ENCODE peak calls at places on chromosome 17, in seven cellular contexts. Z, O, G, E, Y, V and U are unnamed samples.

GRCh38 chr17:39928868-39929651 is 1.5 kb downstream of the LRRC3C start:
- DNase-seq in Z (no peak), O (no peak), G (no peak), E (peak; percentile 66), Y (no peak), V (no peak), U (no peak)

GRCh38 chr17:560379-560935 is 154.2 kb downstream of the VPS53 start:
- DNase-seq in Z (no peak), O (no peak), G (no peak), E (no peak), Y (no peak), V (no peak), U (no peak)

GRCh38 chr17:58960068-58960467 is 146.6 kb downstream of the TRIM37 start:
- DNase-seq in Z (peak; percentile 20), O (no peak), G (peak; percentile 21), E (peak; percentile 15), Y (no peak), V (no peak), U (no peak)

GRCh38 chr17:63716426-63716825 is 16.5 kb upstream of the LIMD2 start:
- DNase-seq in Z (no peak), O (no peak), G (no peak), E (no peak), Y (no peak), V (no peak), U (no peak)

GRCh38 chr17:15908378-15908777 is 36.6 kb upstream of the ADORA2B start:
- DNase-seq in Z (no peak), O (no peak), G (no peak), E (no peak), Y (no peak), V (no peak), U (no peak)

GRCh38 chr17:624341-624860 is 90.2 kb downstream of the VPS53 start:
- DNase-seq in Z (no peak), O (no peak), G (no peak), E (no peak), Y (no peak), V (no peak), U (no peak)

GRCh38 chr17:50631195-50631907 is 3.3 kb upstream of the ABCC3 start:
- DNase-seq in Z (no peak), O (no peak), G (no peak), E (no peak), Y (no peak), V (no peak), U (no peak)

GRCh38 chr17:9054611-9055010 is 33.3 kb downstream of the NTN1 start:
- DNase-seq in Z (no peak), O (peak; percentile 39), G (no peak), E (no peak), Y (no peak), V (no peak), U (no peak)

GRCh38 chr17:11545696-11546095 is 52.6 kb upstream of the DNAH9 start:
- DNase-seq in Z (no peak), O (no peak), G (no peak), E (no peak), Y (no peak), V (no peak), U (no peak)

GRCh38 chr17:29617481-29618271 is 5.0 kb downstream of the CORO6 start:
- DNase-seq in Z (peak; percentile 75), O (peak; percentile 85), G (peak; percentile 65), E (no peak), Y (peak; percentile 80), V (no peak), U (no peak)

GRCh38 chr17:29619251-29619650 is 3.5 kb downstream of the CORO6 start:
- DNase-seq in Z (no peak), O (no peak), G (peak; percentile 92), E (no peak), Y (no peak), V (no peak), U (no peak)

GRCh38 chr17:29620271-29620670 is 2.4 kb downstream of the CORO6 start:
- DNase-seq in Z (no peak), O (no peak), G (no peak), E (no peak), Y (no peak), V (no peak), U (no peak)

GRCh38 chr17:29617125-29617480 is 5.6 kb downstream of the CORO6 start:
- DNase-seq in Z (peak; percentile 81), O (peak; percentile 90), G (peak; percentile 71), E (no peak), Y (peak; percentile 75), V (no peak), U (no peak)

DNA sequence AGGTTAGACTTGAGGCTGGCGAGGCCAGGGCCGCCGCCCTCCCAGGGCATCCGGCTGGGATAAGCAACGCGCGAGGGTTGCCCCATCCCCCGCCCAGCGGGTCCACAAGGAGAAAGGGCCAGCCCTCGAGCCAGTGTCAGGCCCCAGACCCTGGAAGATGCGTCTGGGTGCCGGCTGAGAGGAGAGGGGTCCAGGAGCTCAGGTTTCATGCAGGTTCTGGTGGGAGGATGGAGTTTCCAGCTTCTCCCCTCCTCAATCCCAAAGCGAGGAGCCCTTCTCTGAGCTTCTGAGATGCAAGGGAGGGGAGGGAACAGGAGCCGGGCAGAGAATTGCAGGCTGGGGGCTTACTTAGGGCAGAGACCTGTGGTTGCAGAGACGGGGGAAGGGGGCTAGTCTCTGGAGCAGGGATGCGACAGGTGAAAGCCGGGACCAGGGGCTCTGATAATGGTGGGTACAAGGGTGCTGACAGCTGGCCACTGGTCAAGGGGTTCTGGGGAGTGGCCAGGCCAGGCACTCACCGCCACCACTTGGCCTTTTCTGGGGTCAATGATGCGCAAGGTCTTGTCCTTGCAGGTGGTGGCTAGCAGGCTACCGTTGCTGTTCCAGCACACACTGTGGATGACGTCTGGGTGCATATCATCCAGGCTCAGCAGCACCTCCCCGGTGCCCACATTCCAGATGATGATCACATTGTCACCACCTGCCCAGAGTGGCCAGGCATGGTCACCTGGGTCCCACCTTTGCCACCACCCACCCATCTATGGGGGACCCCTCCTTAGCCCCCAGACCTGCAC is 4.2 kb downstream of the CORO6 start:
- DNase-seq in Z (no peak), O (no peak), G (no peak), E (no peak), Y (no peak), V (no peak), U (no peak)
- TF ChIP-seq CTCF in Z (no peak), O (no peak), G (no peak), E (no peak), Y (no peak), V (peak; percentile 68), U (no peak)

GRCh38 chr17:18166894-18167293 is 16.7 kb upstream of the ALKBH5 start:
- DNase-seq in Z (no peak), O (no peak), G (no peak), E (no peak), Y (no peak), V (no peak), U (no peak)
- TF ChIP-seq CTCF in Z (no peak), O (no peak), G (peak; percentile 18), E (no peak), Y (no peak), V (no peak), U (no peak)

DNA sequence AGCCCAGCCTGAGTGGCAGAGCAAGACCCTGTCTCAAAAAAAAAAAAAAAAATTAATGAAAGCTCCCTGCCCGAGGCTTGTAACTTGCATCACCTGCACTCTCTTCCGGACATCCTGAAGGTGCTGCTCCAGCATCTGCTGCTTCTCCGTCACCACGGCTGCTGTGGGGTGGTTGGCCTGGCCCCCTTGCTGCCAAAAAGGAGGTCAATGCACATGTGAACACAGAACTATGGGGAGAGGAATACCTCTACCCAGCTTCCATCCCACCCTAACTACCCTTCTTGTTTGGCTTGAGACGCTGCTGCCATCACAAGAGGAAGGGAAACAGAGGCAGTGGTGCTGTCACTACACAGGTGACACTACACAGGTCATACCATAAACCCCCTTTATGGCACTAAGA is 49.0 kb downstream of the STAT3 start:
- DNase-seq in Z (no peak), O (no peak), G (no peak), E (no peak), Y (no peak), V (no peak), U (no peak)
- TF ChIP-seq CTCF in Z (no peak), O (no peak), G (no peak), E (no peak), Y (no peak), V (no peak), U (no peak)

GRCh38 chr17:1639549-1639948 is 6.0 kb downstream of the SCARF1 start:
- DNase-seq in Z (peak; percentile 54), O (no peak), G (no peak), E (no peak), Y (no peak), V (no peak), U (no peak)

GRCh38 chr17:1640329-1641064 is 5.0 kb downstream of the SCARF1 start:
- DNase-seq in Z (no peak), O (no peak), G (no peak), E (no peak), Y (no peak), V (no peak), U (no peak)

GRCh38 chr17:1636732-1637285 is 8.2 kb upstream of the SLC43A2 start:
- DNase-seq in Z (no peak), O (no peak), G (no peak), E (no peak), Y (no peak), V (no peak), U (no peak)

GRCh38 chr17:1638171-1638583 is 7.4 kb downstream of the SCARF1 start:
- DNase-seq in Z (no peak), O (no peak), G (no peak), E (no peak), Y (no peak), V (no peak), U (no peak)

DNA sequence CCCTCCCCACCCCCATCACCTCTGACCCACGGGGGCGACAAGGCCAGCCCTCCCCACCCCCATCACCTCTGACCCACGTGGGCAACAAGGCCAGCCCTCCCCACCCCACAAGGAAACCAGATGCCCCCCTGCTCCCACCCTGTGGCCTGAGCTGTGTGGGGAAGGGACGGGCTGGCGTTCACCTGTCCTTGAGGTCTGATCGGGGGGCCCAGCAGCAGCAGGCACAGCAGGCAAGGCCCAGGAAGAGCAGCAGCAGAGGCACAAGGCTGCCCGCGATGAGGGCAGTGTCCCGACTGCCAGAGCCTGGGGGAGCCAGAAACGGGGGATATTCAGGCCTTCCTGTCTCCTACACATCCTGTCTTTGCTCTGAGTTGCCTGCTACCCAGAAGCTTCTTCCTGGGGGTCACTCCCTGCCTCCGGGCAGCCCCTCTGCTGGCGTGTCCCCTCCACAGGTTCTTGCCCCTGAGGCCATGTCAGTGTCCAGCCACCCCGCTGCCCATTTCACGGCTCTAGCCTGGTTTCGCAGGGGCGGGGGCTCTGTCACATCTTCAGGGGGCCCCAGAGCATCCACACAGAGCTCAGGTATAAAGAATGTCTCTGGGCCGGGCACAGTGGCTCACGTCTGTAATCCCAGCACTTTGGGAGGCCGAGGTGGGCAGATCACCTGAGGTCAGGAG is 6.8 kb downstream of the SCARF1 start:
- DNase-seq in Z (no peak), O (no peak), G (no peak), E (no peak), Y (no peak), V (no peak), U (no peak)
- TF ChIP-seq CTCF in Z (no peak), O (no peak), G (no peak), E (no peak), Y (no peak), V (no peak), U (no peak)